ENCODE peak calls at places on chromosomes 4 and X, in ten cellular contexts. A, E, C, P, B, X, T, O, S and Y are unnamed samples.

GRCh38 chr4:183186803-183187202 is 87.7 kb downstream of the WWC2 start:
- DNase-seq in A (no peak), E (no peak), C (no peak), P (no peak), B (no peak), X (no peak), T (no peak), O (no peak), S (no peak), Y (no peak)

GRCh38 chrX:85851418-85851817 is 195.9 kb downstream of the CHM start:
- DNase-seq in A (no peak), E (peak), C (peak), P (no peak), B (no peak), X (peak), T (peak), O (peak), S (no peak), Y (no peak)

GRCh38 chrX:139113682-139114081 is 402.2 kb upstream of the FGF13 start:
- DNase-seq in A (no peak), E (no peak), C (no peak), P (no peak), B (no peak), X (no peak), T (no peak), O (no peak), S (no peak), Y (no peak)

GRCh38 chrX:69277369-69277768 is 112.1 kb upstream of the PJA1 start:
- DNase-seq in A (no peak), E (no peak), C (no peak), P (no peak), B (no peak), X (no peak), T (no peak), O (no peak), S (no peak), Y (no peak)

GRCh38 chrX:131869182-131869581 is 153.9 kb upstream of the STK26 start:
- DNase-seq in A (no peak), E (no peak), C (no peak), P (no peak), B (no peak), X (no peak), T (no peak), O (no peak), S (no peak), Y (no peak)

GRCh38 chrX:28880136-28880535 is 292.9 kb downstream of the IL1RAPL1 start:
- DNase-seq in A (no peak), E (no peak), C (no peak), P (no peak), B (no peak), X (no peak), T (no peak), O (no peak), S (no peak), Y (no peak)

GRCh38 chr4:1348746-1349145 is 1.7 kb downstream of the UVSSA start:
- DNase-seq in A (no peak), E (no peak), C (no peak), P (peak), B (no peak), X (no peak), T (no peak), O (no peak), S (no peak), Y (no peak)

GRCh38 chrX:27715610-27716009 is 92.2 kb upstream of the MAGEB10 start:
- DNase-seq in A (no peak), E (no peak), C (no peak), P (no peak), B (no peak), X (no peak), T (no peak), O (no peak), S (no peak), Y (no peak)

GRCh38 chr4:184826315-184827266 is 823 bp upstream of the ACSL1 start:
- DNase-seq in A (no peak), E (no peak), C (peak), P (peak), B (no peak), X (no peak), T (no peak), O (peak), S (peak), Y (no peak)

GRCh38 chr4:2103843-2104547 is 44.9 kb downstream of the NAT8L start:
- DNase-seq in A (no peak), E (no peak), C (no peak), P (no peak), B (no peak), X (no peak), T (no peak), O (no peak), S (no peak), Y (no peak)

GRCh38 chrX:41317487-41318208 is 16.3 kb upstream of the DDX3X start:
- DNase-seq in A (no peak), E (no peak), C (no peak), P (no peak), B (no peak), X (no peak), T (no peak), O (no peak), S (no peak), Y (no peak)